ENCODE peak calls at places on chromosome 17, in eight cellular contexts. One of them, this sample, is unnamed.

GRCh38 chr17:80743181-80743771 is 198.6 kb downstream of the RPTOR start:
- DNase-seq in ELF-1: no peak
- DNase-seq in hepatic stellate cell: no peak
- DNase-seq in Calu3: no peak
- DNase-seq in GM12865: no peak
- DNase-seq in foreskin fibroblast: no peak
- DNase-seq in activated T-cell treated with anti-CD3 and anti-CD28 coated beads, Interleukin-2, amount 50 U/mL, for 72 hours: no peak
- DNase-seq in effector CD4-positive, alpha-beta T cell: peak; percentile 16
- DNase-seq in this sample: no peak

GRCh38 chr17:82787081-82787848 is 35.4 kb downstream of the TBCD start:
- DNase-seq in ELF-1: no peak
- DNase-seq in hepatic stellate cell: no peak
- DNase-seq in Calu3: no peak
- DNase-seq in GM12865: peak; percentile 77
- DNase-seq in foreskin fibroblast: peak; percentile 62
- DNase-seq in activated T-cell treated with anti-CD3 and anti-CD28 coated beads, Interleukin-2, amount 50 U/mL, for 72 hours: no peak
- DNase-seq in effector CD4-positive, alpha-beta T cell: no peak
- DNase-seq in this sample: no peak

GRCh38 chr17:68704897-68705296 is 103.7 kb upstream of the FAM20A start:
- DNase-seq in ELF-1: no peak
- DNase-seq in hepatic stellate cell: peak; percentile 14
- DNase-seq in Calu3: no peak
- DNase-seq in GM12865: no peak
- DNase-seq in foreskin fibroblast: peak; percentile 90
- DNase-seq in activated T-cell treated with anti-CD3 and anti-CD28 coated beads, Interleukin-2, amount 50 U/mL, for 72 hours: no peak
- DNase-seq in effector CD4-positive, alpha-beta T cell: no peak
- DNase-seq in this sample: no peak

GRCh38 chr17:81959362-81960129 is 1.4 kb downstream of the NOTUM start:
- DNase-seq in ELF-1: peak; percentile 75
- DNase-seq in hepatic stellate cell: peak; percentile 74
- DNase-seq in Calu3: peak; percentile 76
- DNase-seq in GM12865: peak; percentile 70
- DNase-seq in foreskin fibroblast: peak; percentile 81
- DNase-seq in activated T-cell treated with anti-CD3 and anti-CD28 coated beads, Interleukin-2, amount 50 U/mL, for 72 hours: peak; percentile 92
- DNase-seq in effector CD4-positive, alpha-beta T cell: peak; percentile 82
- DNase-seq in this sample: peak; percentile 87

GRCh38 chr17:77668518-77668917 is 290.0 kb upstream of the TNRC6C start:
- DNase-seq in ELF-1: no peak
- DNase-seq in hepatic stellate cell: no peak
- DNase-seq in Calu3: no peak
- DNase-seq in GM12865: no peak
- DNase-seq in foreskin fibroblast: no peak
- DNase-seq in activated T-cell treated with anti-CD3 and anti-CD28 coated beads, Interleukin-2, amount 50 U/mL, for 72 hours: no peak
- DNase-seq in effector CD4-positive, alpha-beta T cell: no peak
- DNase-seq in this sample: no peak

GRCh38 chr17:28648698-28649097 is 3.7 kb upstream of the BLTP2 start:
- DNase-seq in ELF-1: no peak
- DNase-seq in hepatic stellate cell: no peak
- DNase-seq in Calu3: no peak
- DNase-seq in GM12865: no peak
- DNase-seq in foreskin fibroblast: no peak
- DNase-seq in activated T-cell treated with anti-CD3 and anti-CD28 coated beads, Interleukin-2, amount 50 U/mL, for 72 hours: no peak
- DNase-seq in effector CD4-positive, alpha-beta T cell: no peak
- DNase-seq in this sample: no peak

GRCh38 chr17:46009681-46010596 is 10.9 kb downstream of the STH start:
- DNase-seq in ELF-1: no peak
- DNase-seq in hepatic stellate cell: peak; percentile 90
- DNase-seq in Calu3: peak; percentile 19
- DNase-seq in GM12865: no peak
- DNase-seq in foreskin fibroblast: peak; percentile 71
- DNase-seq in activated T-cell treated with anti-CD3 and anti-CD28 coated beads, Interleukin-2, amount 50 U/mL, for 72 hours: no peak
- DNase-seq in effector CD4-positive, alpha-beta T cell: no peak
- DNase-seq in this sample: no peak

GRCh38 chr17:78322858-78323455 is 36.9 kb downstream of the SOCS3 start:
- DNase-seq in ELF-1: no peak
- DNase-seq in hepatic stellate cell: peak; percentile 50
- DNase-seq in Calu3: no peak
- DNase-seq in GM12865: no peak
- DNase-seq in foreskin fibroblast: peak; percentile 75
- DNase-seq in activated T-cell treated with anti-CD3 and anti-CD28 coated beads, Interleukin-2, amount 50 U/mL, for 72 hours: no peak
- DNase-seq in effector CD4-positive, alpha-beta T cell: no peak
- DNase-seq in this sample: no peak

GRCh38 chr17:4908301-4908700 is 5.4 kb upstream of the CHRNE start:
- DNase-seq in ELF-1: peak; percentile 94
- DNase-seq in hepatic stellate cell: no peak
- DNase-seq in Calu3: no peak
- DNase-seq in GM12865: no peak
- DNase-seq in foreskin fibroblast: peak; percentile 53
- DNase-seq in activated T-cell treated with anti-CD3 and anti-CD28 coated beads, Interleukin-2, amount 50 U/mL, for 72 hours: no peak
- DNase-seq in effector CD4-positive, alpha-beta T cell: no peak
- DNase-seq in this sample: peak; percentile 57

GRCh38 chr17:64572682-64573154 is 65.9 kb downstream of the CEP95 start:
- DNase-seq in ELF-1: no peak
- DNase-seq in hepatic stellate cell: peak; percentile 40
- DNase-seq in Calu3: no peak
- DNase-seq in GM12865: no peak
- DNase-seq in foreskin fibroblast: peak; percentile 39
- DNase-seq in activated T-cell treated with anti-CD3 and anti-CD28 coated beads, Interleukin-2, amount 50 U/mL, for 72 hours: peak; percentile 11
- DNase-seq in effector CD4-positive, alpha-beta T cell: no peak
- DNase-seq in this sample: no peak

GRCh38 chr17:27968206-27968732 is 74.2 kb upstream of the NLK start:
- DNase-seq in ELF-1: no peak
- DNase-seq in hepatic stellate cell: no peak
- DNase-seq in Calu3: no peak
- DNase-seq in GM12865: no peak
- DNase-seq in foreskin fibroblast: no peak
- DNase-seq in activated T-cell treated with anti-CD3 and anti-CD28 coated beads, Interleukin-2, amount 50 U/mL, for 72 hours: no peak
- DNase-seq in effector CD4-positive, alpha-beta T cell: no peak
- DNase-seq in this sample: no peak

GRCh38 chr17:28469376-28469775 is 4.1 kb upstream of the SLC13A2 start:
- DNase-seq in ELF-1: no peak
- DNase-seq in hepatic stellate cell: no peak
- DNase-seq in Calu3: no peak
- DNase-seq in GM12865: no peak
- DNase-seq in foreskin fibroblast: no peak
- DNase-seq in activated T-cell treated with anti-CD3 and anti-CD28 coated beads, Interleukin-2, amount 50 U/mL, for 72 hours: no peak
- DNase-seq in effector CD4-positive, alpha-beta T cell: no peak
- DNase-seq in this sample: no peak

GRCh38 chr17:41663451-41664171 is 25.1 kb upstream of the EIF1 start:
- DNase-seq in ELF-1: no peak
- DNase-seq in hepatic stellate cell: no peak
- DNase-seq in Calu3: no peak
- DNase-seq in GM12865: no peak
- DNase-seq in foreskin fibroblast: no peak
- DNase-seq in activated T-cell treated with anti-CD3 and anti-CD28 coated beads, Interleukin-2, amount 50 U/mL, for 72 hours: no peak
- DNase-seq in effector CD4-positive, alpha-beta T cell: no peak
- DNase-seq in this sample: peak; percentile 15

GRCh38 chr17:64491034-64491860 is 5.6 kb downstream of the POLG2 start:
- DNase-seq in ELF-1: no peak
- DNase-seq in hepatic stellate cell: no peak
- DNase-seq in Calu3: peak; percentile 52
- DNase-seq in GM12865: peak; percentile 70
- DNase-seq in foreskin fibroblast: peak; percentile 65
- DNase-seq in activated T-cell treated with anti-CD3 and anti-CD28 coated beads, Interleukin-2, amount 50 U/mL, for 72 hours: peak; percentile 62
- DNase-seq in effector CD4-positive, alpha-beta T cell: peak; percentile 24
- DNase-seq in this sample: no peak

GRCh38 chr17:59154335-59154720 is 658 bp downstream of the SKA2 start:
- DNase-seq in ELF-1: peak; percentile 72
- DNase-seq in hepatic stellate cell: peak; percentile 23
- DNase-seq in Calu3: peak; percentile 39
- DNase-seq in GM12865: peak; percentile 51
- DNase-seq in foreskin fibroblast: peak; percentile 59
- DNase-seq in activated T-cell treated with anti-CD3 and anti-CD28 coated beads, Interleukin-2, amount 50 U/mL, for 72 hours: peak; percentile 54
- DNase-seq in effector CD4-positive, alpha-beta T cell: peak; percentile 17
- DNase-seq in this sample: peak; percentile 48

GRCh38 chr17:32483451-32484019 is 3.3 kb upstream of the CDK5R1 start:
- DNase-seq in ELF-1: peak; percentile 90
- DNase-seq in hepatic stellate cell: peak; percentile 85
- DNase-seq in Calu3: no peak
- DNase-seq in GM12865: peak; percentile 76
- DNase-seq in foreskin fibroblast: peak; percentile 74
- DNase-seq in activated T-cell treated with anti-CD3 and anti-CD28 coated beads, Interleukin-2, amount 50 U/mL, for 72 hours: no peak
- DNase-seq in effector CD4-positive, alpha-beta T cell: peak; percentile 12
- DNase-seq in this sample: peak; percentile 91

GRCh38 chr17:6752068-6752909 is 3.6 kb upstream of the XAF1 start:
- DNase-seq in ELF-1: no peak
- DNase-seq in hepatic stellate cell: peak; percentile 97
- DNase-seq in Calu3: no peak
- DNase-seq in GM12865: no peak
- DNase-seq in foreskin fibroblast: peak; percentile 98
- DNase-seq in activated T-cell treated with anti-CD3 and anti-CD28 coated beads, Interleukin-2, amount 50 U/mL, for 72 hours: no peak
- DNase-seq in effector CD4-positive, alpha-beta T cell: no peak
- DNase-seq in this sample: peak; percentile 20

GRCh38 chr17:45315583-45316270 is 1.1 kb downstream of the MAP3K14 start:
- DNase-seq in ELF-1: no peak
- DNase-seq in hepatic stellate cell: no peak
- DNase-seq in Calu3: no peak
- DNase-seq in GM12865: no peak
- DNase-seq in foreskin fibroblast: no peak
- DNase-seq in activated T-cell treated with anti-CD3 and anti-CD28 coated beads, Interleukin-2, amount 50 U/mL, for 72 hours: no peak
- DNase-seq in effector CD4-positive, alpha-beta T cell: no peak
- DNase-seq in this sample: no peak

GRCh38 chr17:78921437-78921971 is 3.7 kb downstream of the TIMP2 start:
- DNase-seq in ELF-1: no peak
- DNase-seq in hepatic stellate cell: no peak
- DNase-seq in Calu3: no peak
- DNase-seq in GM12865: no peak
- DNase-seq in foreskin fibroblast: peak; percentile 52
- DNase-seq in activated T-cell treated with anti-CD3 and anti-CD28 coated beads, Interleukin-2, amount 50 U/mL, for 72 hours: no peak
- DNase-seq in effector CD4-positive, alpha-beta T cell: no peak
- DNase-seq in this sample: no peak

GRCh38 chr17:37608369-37609169 is 649 bp downstream of the SYNRG start:
- DNase-seq in ELF-1: peak; percentile 69
- DNase-seq in hepatic stellate cell: peak; percentile 26
- DNase-seq in Calu3: no peak
- DNase-seq in GM12865: peak; percentile 47
- DNase-seq in foreskin fibroblast: peak; percentile 44
- DNase-seq in activated T-cell treated with anti-CD3 and anti-CD28 coated beads, Interleukin-2, amount 50 U/mL, for 72 hours: no peak
- DNase-seq in effector CD4-positive, alpha-beta T cell: peak; percentile 13
- DNase-seq in this sample: peak; percentile 86

GRCh38 chr17:17628388-17629008 is 37.0 kb upstream of the PEMT start:
- DNase-seq in ELF-1: peak; percentile 35
- DNase-seq in hepatic stellate cell: no peak
- DNase-seq in Calu3: peak; percentile 11
- DNase-seq in GM12865: peak; percentile 56
- DNase-seq in foreskin fibroblast: no peak
- DNase-seq in activated T-cell treated with anti-CD3 and anti-CD28 coated beads, Interleukin-2, amount 50 U/mL, for 72 hours: peak; percentile 57
- DNase-seq in effector CD4-positive, alpha-beta T cell: no peak
- DNase-seq in this sample: peak; percentile 41

GRCh38 chr17:40319651-40320550 is 10.9 kb downstream of the RARA start:
- DNase-seq in ELF-1: no peak
- DNase-seq in hepatic stellate cell: no peak
- DNase-seq in Calu3: peak; percentile 53
- DNase-seq in GM12865: no peak
- DNase-seq in foreskin fibroblast: peak; percentile 36
- DNase-seq in activated T-cell treated with anti-CD3 and anti-CD28 coated beads, Interleukin-2, amount 50 U/mL, for 72 hours: peak; percentile 75
- DNase-seq in effector CD4-positive, alpha-beta T cell: peak; percentile 85
- DNase-seq in this sample: peak; percentile 45

GRCh38 chr17:47209499-47209898 is 351 bp downstream of the MYL4 start:
- DNase-seq in ELF-1: no peak
- DNase-seq in hepatic stellate cell: no peak
- DNase-seq in Calu3: no peak
- DNase-seq in GM12865: no peak
- DNase-seq in foreskin fibroblast: no peak
- DNase-seq in activated T-cell treated with anti-CD3 and anti-CD28 coated beads, Interleukin-2, amount 50 U/mL, for 72 hours: no peak
- DNase-seq in effector CD4-positive, alpha-beta T cell: no peak
- DNase-seq in this sample: no peak

GRCh38 chr17:17605747-17606083 is 14.2 kb upstream of the PEMT start:
- DNase-seq in ELF-1: no peak
- DNase-seq in hepatic stellate cell: peak; percentile 60
- DNase-seq in Calu3: no peak
- DNase-seq in GM12865: peak; percentile 24
- DNase-seq in foreskin fibroblast: peak; percentile 92
- DNase-seq in activated T-cell treated with anti-CD3 and anti-CD28 coated beads, Interleukin-2, amount 50 U/mL, for 72 hours: no peak
- DNase-seq in effector CD4-positive, alpha-beta T cell: no peak
- DNase-seq in this sample: no peak

GRCh38 chr17:35447494-35447893 is 1.1 kb downstream of the SLFN13 start:
- DNase-seq in ELF-1: no peak
- DNase-seq in hepatic stellate cell: no peak
- DNase-seq in Calu3: no peak
- DNase-seq in GM12865: no peak
- DNase-seq in foreskin fibroblast: no peak
- DNase-seq in activated T-cell treated with anti-CD3 and anti-CD28 coated beads, Interleukin-2, amount 50 U/mL, for 72 hours: no peak
- DNase-seq in effector CD4-positive, alpha-beta T cell: no peak
- DNase-seq in this sample: peak; percentile 35

GRCh38 chr17:27456681-27457404 is 595 bp downstream of the KSR1 start:
- DNase-seq in ELF-1: peak; percentile 70
- DNase-seq in hepatic stellate cell: no peak
- DNase-seq in Calu3: peak; percentile 5
- DNase-seq in GM12865: no peak
- DNase-seq in foreskin fibroblast: no peak
- DNase-seq in activated T-cell treated with anti-CD3 and anti-CD28 coated beads, Interleukin-2, amount 50 U/mL, for 72 hours: peak; percentile 24
- DNase-seq in effector CD4-positive, alpha-beta T cell: no peak
- DNase-seq in this sample: peak; percentile 60

GRCh38 chr17:75130632-75131277 is 787 bp downstream of the NT5C start:
- DNase-seq in ELF-1: peak; percentile 84
- DNase-seq in hepatic stellate cell: peak; percentile 75
- DNase-seq in Calu3: peak; percentile 61
- DNase-seq in GM12865: peak; percentile 68
- DNase-seq in foreskin fibroblast: peak; percentile 76
- DNase-seq in activated T-cell treated with anti-CD3 and anti-CD28 coated beads, Interleukin-2, amount 50 U/mL, for 72 hours: peak; percentile 38
- DNase-seq in effector CD4-positive, alpha-beta T cell: peak; percentile 33
- DNase-seq in this sample: peak; percentile 92

GRCh38 chr17:77831497-77832179 is 126.9 kb upstream of the TNRC6C start:
- DNase-seq in ELF-1: no peak
- DNase-seq in hepatic stellate cell: peak; percentile 88
- DNase-seq in Calu3: peak; percentile 43
- DNase-seq in GM12865: no peak
- DNase-seq in foreskin fibroblast: peak; percentile 66
- DNase-seq in activated T-cell treated with anti-CD3 and anti-CD28 coated beads, Interleukin-2, amount 50 U/mL, for 72 hours: no peak
- DNase-seq in effector CD4-positive, alpha-beta T cell: no peak
- DNase-seq in this sample: peak; percentile 19

GRCh38 chr17:45940826-45941225 is 46.5 kb downstream of the MAPT start:
- DNase-seq in ELF-1: no peak
- DNase-seq in hepatic stellate cell: no peak
- DNase-seq in Calu3: no peak
- DNase-seq in GM12865: no peak
- DNase-seq in foreskin fibroblast: no peak
- DNase-seq in activated T-cell treated with anti-CD3 and anti-CD28 coated beads, Interleukin-2, amount 50 U/mL, for 72 hours: no peak
- DNase-seq in effector CD4-positive, alpha-beta T cell: no peak
- DNase-seq in this sample: no peak

GRCh38 chr17:50373705-50374104 is 676 bp downstream of the EME1 start:
- DNase-seq in ELF-1: no peak
- DNase-seq in hepatic stellate cell: no peak
- DNase-seq in Calu3: no peak
- DNase-seq in GM12865: no peak
- DNase-seq in foreskin fibroblast: no peak
- DNase-seq in activated T-cell treated with anti-CD3 and anti-CD28 coated beads, Interleukin-2, amount 50 U/mL, for 72 hours: no peak
- DNase-seq in effector CD4-positive, alpha-beta T cell: no peak
- DNase-seq in this sample: no peak

GRCh38 chr17:13786000-13786598 is 184.4 kb upstream of the HS3ST3A1 start:
- DNase-seq in ELF-1: no peak
- DNase-seq in hepatic stellate cell: no peak
- DNase-seq in Calu3: no peak
- DNase-seq in GM12865: no peak
- DNase-seq in foreskin fibroblast: peak; percentile 73
- DNase-seq in activated T-cell treated with anti-CD3 and anti-CD28 coated beads, Interleukin-2, amount 50 U/mL, for 72 hours: no peak
- DNase-seq in effector CD4-positive, alpha-beta T cell: no peak
- DNase-seq in this sample: no peak

GRCh38 chr17:19303367-19303776 is 59.2 kb downstream of the B9D1 start:
- DNase-seq in ELF-1: no peak
- DNase-seq in hepatic stellate cell: no peak
- DNase-seq in Calu3: no peak
- DNase-seq in GM12865: peak; percentile 23
- DNase-seq in foreskin fibroblast: no peak
- DNase-seq in activated T-cell treated with anti-CD3 and anti-CD28 coated beads, Interleukin-2, amount 50 U/mL, for 72 hours: no peak
- DNase-seq in effector CD4-positive, alpha-beta T cell: no peak
- DNase-seq in this sample: no peak